ENCODE peak calls at places on chromosome X, in six cellular contexts. X, U, E, C, T and H are unnamed samples.

GRCh38 chrX:20414781-20415445 is 148.2 kb upstream of the RPS6KA3 start:
- DNase-seq in E (no peak), T (no peak), X (no peak), U (no peak), C (no peak), H (no peak)

GRCh38 chrX:156002517-156002916 is 5.0 kb downstream of the IL9R start:
- DNase-seq in C (no peak), E (no peak), T (no peak), U (no peak), X (no peak), H (no peak)

GRCh38 chrX:53483838-53484420 is 49.8 kb upstream of the HSD17B10 start:
- DNase-seq in X (peak), U (no peak), C (no peak), T (no peak), E (no peak), H (no peak)

GRCh38 chrX:16695079-16695676 is 17.3 kb downstream of the CTPS2 start:
- DNase-seq in T (peak), X (peak), U (peak), C (peak), E (peak), H (peak)

GRCh38 chrX:110436497-110436896 is 77.8 kb downstream of the RTL9 start:
- DNase-seq in U (no peak), C (no peak), T (no peak), X (no peak), E (no peak), H (no peak)

GRCh38 chrX:44735498-44735897 is 108.3 kb upstream of the DUSP21 start:
- DNase-seq in T (no peak), X (no peak), E (no peak), U (no peak), C (no peak), H (no peak)

GRCh38 chrX:5051831-5052491 is 1176.7 kb downstream of the NLGN4X start:
- DNase-seq in X (peak), U (peak), E (peak), C (peak), T (no peak), H (no peak)

GRCh38 chrX:7711167-7711566 is 131.8 kb upstream of the VCX start:
- DNase-seq in C (no peak), U (no peak), E (no peak), X (no peak), T (no peak), H (no peak)

GRCh38 chrX:18360867-18361266 is 6.4 kb upstream of the SCML2 start:
- DNase-seq in C (peak), U (no peak), X (peak), T (no peak), E (no peak), H (no peak)